ENCODE peak calls at places on chromosomes 4 and X, in ten cellular contexts. One of them, this sample, is unnamed.

GRCh38 chr4:54558889-54559682 is 98.7 kb upstream of the KIT start:
- DNase-seq in activated CD4-positive, alpha-beta T cell treated with anti-CD3 and anti-CD28 coated beads, Interleukin-2, amount 50 U/mL, for 1 hour: no peak
- DNase-seq in NCI-H2171: no peak
- DNase-seq in stimulated activated naive CD4-positive, alpha-beta T cell: no peak
- DNase-seq in Daoy: no peak
- DNase-seq in NCI-H226: no peak
- DNase-seq in NCI-H1417: no peak
- DNase-seq in stimulated activated CD8-positive, alpha-beta memory T cell treated with anti-CD3 and anti-CD28 coated beads, Interleukin-15, amount 100 ng/mL, for 24 hours: no peak
- DNase-seq in LHCN-M2: no peak
- DNase-seq in HTR-8/SVneo: no peak
- DNase-seq in this sample: no peak

GRCh38 chrX:137549846-137550534 is 15.9 kb upstream of the ZIC3 start:
- DNase-seq in NCI-H1417: no peak
- DNase-seq in activated CD4-positive, alpha-beta T cell treated with anti-CD3 and anti-CD28 coated beads, Interleukin-2, amount 50 U/mL, for 1 hour: no peak
- DNase-seq in NCI-H2171: no peak
- DNase-seq in NCI-H226: no peak
- DNase-seq in stimulated activated naive CD4-positive, alpha-beta T cell: no peak
- DNase-seq in Daoy: no peak
- DNase-seq in stimulated activated CD8-positive, alpha-beta memory T cell treated with anti-CD3 and anti-CD28 coated beads, Interleukin-15, amount 100 ng/mL, for 24 hours: no peak
- DNase-seq in HTR-8/SVneo: no peak
- DNase-seq in LHCN-M2: no peak
- DNase-seq in this sample: no peak

GRCh38 chr4:78004270-78004669 is 52.9 kb upstream of the FRAS1 start:
- DNase-seq in Daoy: no peak
- DNase-seq in NCI-H226: peak
- DNase-seq in NCI-H1417: no peak
- DNase-seq in HTR-8/SVneo: no peak
- DNase-seq in LHCN-M2: peak
- DNase-seq in stimulated activated naive CD4-positive, alpha-beta T cell: no peak
- DNase-seq in activated CD4-positive, alpha-beta T cell treated with anti-CD3 and anti-CD28 coated beads, Interleukin-2, amount 50 U/mL, for 1 hour: no peak
- DNase-seq in stimulated activated CD8-positive, alpha-beta memory T cell treated with anti-CD3 and anti-CD28 coated beads, Interleukin-15, amount 100 ng/mL, for 24 hours: no peak
- DNase-seq in NCI-H2171: no peak
- DNase-seq in this sample: no peak

GRCh38 chrX:7987160-7987992 is 60.2 kb upstream of the PNPLA4 start:
- DNase-seq in LHCN-M2: no peak
- DNase-seq in Daoy: no peak
- DNase-seq in NCI-H2171: no peak
- DNase-seq in stimulated activated CD8-positive, alpha-beta memory T cell treated with anti-CD3 and anti-CD28 coated beads, Interleukin-15, amount 100 ng/mL, for 24 hours: no peak
- DNase-seq in HTR-8/SVneo: no peak
- DNase-seq in NCI-H1417: peak
- DNase-seq in stimulated activated naive CD4-positive, alpha-beta T cell: no peak
- DNase-seq in activated CD4-positive, alpha-beta T cell treated with anti-CD3 and anti-CD28 coated beads, Interleukin-2, amount 50 U/mL, for 1 hour: no peak
- DNase-seq in NCI-H226: peak
- DNase-seq in this sample: no peak

GRCh38 chr4:121122661-121123060 is 41.5 kb downstream of the TNIP3 start:
- DNase-seq in NCI-H226: peak
- DNase-seq in LHCN-M2: peak
- DNase-seq in HTR-8/SVneo: no peak
- DNase-seq in NCI-H1417: no peak
- DNase-seq in stimulated activated naive CD4-positive, alpha-beta T cell: no peak
- DNase-seq in NCI-H2171: no peak
- DNase-seq in stimulated activated CD8-positive, alpha-beta memory T cell treated with anti-CD3 and anti-CD28 coated beads, Interleukin-15, amount 100 ng/mL, for 24 hours: no peak
- DNase-seq in activated CD4-positive, alpha-beta T cell treated with anti-CD3 and anti-CD28 coated beads, Interleukin-2, amount 50 U/mL, for 1 hour: no peak
- DNase-seq in Daoy: no peak
- DNase-seq in this sample: no peak

GRCh38 chrX:2498781-2499302 is 1.9 kb downstream of the DHRSX start:
- DNase-seq in Daoy: no peak
- DNase-seq in LHCN-M2: no peak
- DNase-seq in stimulated activated CD8-positive, alpha-beta memory T cell treated with anti-CD3 and anti-CD28 coated beads, Interleukin-15, amount 100 ng/mL, for 24 hours: no peak
- DNase-seq in HTR-8/SVneo: no peak
- DNase-seq in NCI-H2171: no peak
- DNase-seq in stimulated activated naive CD4-positive, alpha-beta T cell: no peak
- DNase-seq in NCI-H1417: no peak
- DNase-seq in activated CD4-positive, alpha-beta T cell treated with anti-CD3 and anti-CD28 coated beads, Interleukin-2, amount 50 U/mL, for 1 hour: no peak
- DNase-seq in NCI-H226: no peak
- DNase-seq in this sample: peak

GRCh38 chr4:153083447-153083921 is 120.8 kb upstream of the TRIM2 start:
- DNase-seq in HTR-8/SVneo: peak
- DNase-seq in Daoy: peak
- DNase-seq in NCI-H2171: peak
- DNase-seq in activated CD4-positive, alpha-beta T cell treated with anti-CD3 and anti-CD28 coated beads, Interleukin-2, amount 50 U/mL, for 1 hour: peak
- DNase-seq in stimulated activated CD8-positive, alpha-beta memory T cell treated with anti-CD3 and anti-CD28 coated beads, Interleukin-15, amount 100 ng/mL, for 24 hours: no peak
- DNase-seq in LHCN-M2: peak
- DNase-seq in NCI-H226: peak
- DNase-seq in NCI-H1417: peak
- DNase-seq in stimulated activated naive CD4-positive, alpha-beta T cell: peak
- DNase-seq in this sample: peak

GRCh38 chr4:17762705-17763104 is 18.7 kb downstream of the FAM184B start:
- DNase-seq in stimulated activated CD8-positive, alpha-beta memory T cell treated with anti-CD3 and anti-CD28 coated beads, Interleukin-15, amount 100 ng/mL, for 24 hours: no peak
- DNase-seq in stimulated activated naive CD4-positive, alpha-beta T cell: no peak
- DNase-seq in LHCN-M2: peak
- DNase-seq in NCI-H2171: no peak
- DNase-seq in NCI-H1417: no peak
- DNase-seq in activated CD4-positive, alpha-beta T cell treated with anti-CD3 and anti-CD28 coated beads, Interleukin-2, amount 50 U/mL, for 1 hour: no peak
- DNase-seq in HTR-8/SVneo: no peak
- DNase-seq in Daoy: no peak
- DNase-seq in NCI-H226: peak
- DNase-seq in this sample: no peak

GRCh38 chr4:142473218-142473959 is 372.7 kb downstream of the INPP4B start:
- DNase-seq in NCI-H226: no peak
- DNase-seq in NCI-H2171: no peak
- DNase-seq in stimulated activated CD8-positive, alpha-beta memory T cell treated with anti-CD3 and anti-CD28 coated beads, Interleukin-15, amount 100 ng/mL, for 24 hours: no peak
- DNase-seq in LHCN-M2: no peak
- DNase-seq in NCI-H1417: peak
- DNase-seq in HTR-8/SVneo: no peak
- DNase-seq in activated CD4-positive, alpha-beta T cell treated with anti-CD3 and anti-CD28 coated beads, Interleukin-2, amount 50 U/mL, for 1 hour: no peak
- DNase-seq in Daoy: peak
- DNase-seq in stimulated activated naive CD4-positive, alpha-beta T cell: no peak
- DNase-seq in this sample: no peak

GRCh38 chrX:38627683-38628082 is 66.3 kb downstream of the TSPAN7 start:
- DNase-seq in NCI-H226: no peak
- DNase-seq in Daoy: peak
- DNase-seq in stimulated activated CD8-positive, alpha-beta memory T cell treated with anti-CD3 and anti-CD28 coated beads, Interleukin-15, amount 100 ng/mL, for 24 hours: no peak
- DNase-seq in LHCN-M2: peak
- DNase-seq in NCI-H2171: no peak
- DNase-seq in stimulated activated naive CD4-positive, alpha-beta T cell: no peak
- DNase-seq in NCI-H1417: no peak
- DNase-seq in activated CD4-positive, alpha-beta T cell treated with anti-CD3 and anti-CD28 coated beads, Interleukin-2, amount 50 U/mL, for 1 hour: no peak
- DNase-seq in HTR-8/SVneo: no peak
- DNase-seq in this sample: no peak

GRCh38 chrX:78746496-78746895 is 1.0 kb upstream of the LPAR4 start:
- DNase-seq in Daoy: no peak
- DNase-seq in stimulated activated naive CD4-positive, alpha-beta T cell: no peak
- DNase-seq in NCI-H226: no peak
- DNase-seq in NCI-H2171: no peak
- DNase-seq in NCI-H1417: no peak
- DNase-seq in LHCN-M2: no peak
- DNase-seq in activated CD4-positive, alpha-beta T cell treated with anti-CD3 and anti-CD28 coated beads, Interleukin-2, amount 50 U/mL, for 1 hour: no peak
- DNase-seq in HTR-8/SVneo: no peak
- DNase-seq in stimulated activated CD8-positive, alpha-beta memory T cell treated with anti-CD3 and anti-CD28 coated beads, Interleukin-15, amount 100 ng/mL, for 24 hours: no peak
- DNase-seq in this sample: no peak

GRCh38 chr4:103934178-103934789 is 214.5 kb upstream of the TACR3 start:
- DNase-seq in Daoy: peak
- DNase-seq in NCI-H1417: peak
- DNase-seq in NCI-H2171: peak
- DNase-seq in NCI-H226: no peak
- DNase-seq in activated CD4-positive, alpha-beta T cell treated with anti-CD3 and anti-CD28 coated beads, Interleukin-2, amount 50 U/mL, for 1 hour: no peak
- DNase-seq in LHCN-M2: peak
- DNase-seq in stimulated activated naive CD4-positive, alpha-beta T cell: no peak
- DNase-seq in HTR-8/SVneo: peak
- DNase-seq in stimulated activated CD8-positive, alpha-beta memory T cell treated with anti-CD3 and anti-CD28 coated beads, Interleukin-15, amount 100 ng/mL, for 24 hours: no peak
- DNase-seq in this sample: no peak

GRCh38 chrX:131802836-131803626 is 220.1 kb upstream of the STK26 start:
- DNase-seq in HTR-8/SVneo: no peak
- DNase-seq in NCI-H226: no peak
- DNase-seq in Daoy: peak
- DNase-seq in stimulated activated CD8-positive, alpha-beta memory T cell treated with anti-CD3 and anti-CD28 coated beads, Interleukin-15, amount 100 ng/mL, for 24 hours: no peak
- DNase-seq in stimulated activated naive CD4-positive, alpha-beta T cell: peak
- DNase-seq in LHCN-M2: no peak
- DNase-seq in NCI-H1417: peak
- DNase-seq in activated CD4-positive, alpha-beta T cell treated with anti-CD3 and anti-CD28 coated beads, Interleukin-2, amount 50 U/mL, for 1 hour: peak
- DNase-seq in NCI-H2171: no peak
- DNase-seq in this sample: no peak

GRCh38 chrX:3680459-3680858 is 33.0 kb downstream of the PRKX start:
- DNase-seq in HTR-8/SVneo: no peak
- DNase-seq in stimulated activated naive CD4-positive, alpha-beta T cell: no peak
- DNase-seq in Daoy: no peak
- DNase-seq in activated CD4-positive, alpha-beta T cell treated with anti-CD3 and anti-CD28 coated beads, Interleukin-2, amount 50 U/mL, for 1 hour: no peak
- DNase-seq in NCI-H2171: no peak
- DNase-seq in NCI-H226: no peak
- DNase-seq in LHCN-M2: no peak
- DNase-seq in NCI-H1417: no peak
- DNase-seq in stimulated activated CD8-positive, alpha-beta memory T cell treated with anti-CD3 and anti-CD28 coated beads, Interleukin-15, amount 100 ng/mL, for 24 hours: no peak
- DNase-seq in this sample: no peak

GRCh38 chr4:158314756-158315487 is 104.6 kb downstream of the TMEM144 start:
- DNase-seq in activated CD4-positive, alpha-beta T cell treated with anti-CD3 and anti-CD28 coated beads, Interleukin-2, amount 50 U/mL, for 1 hour: no peak
- DNase-seq in NCI-H1417: no peak
- DNase-seq in stimulated activated CD8-positive, alpha-beta memory T cell treated with anti-CD3 and anti-CD28 coated beads, Interleukin-15, amount 100 ng/mL, for 24 hours: no peak
- DNase-seq in LHCN-M2: peak
- DNase-seq in Daoy: peak
- DNase-seq in NCI-H226: peak
- DNase-seq in stimulated activated naive CD4-positive, alpha-beta T cell: no peak
- DNase-seq in NCI-H2171: no peak
- DNase-seq in HTR-8/SVneo: peak
- DNase-seq in this sample: no peak

GRCh38 chr4:76984127-76984526 is 34.6 kb downstream of the SEPTIN11 start:
- DNase-seq in NCI-H2171: no peak
- DNase-seq in stimulated activated CD8-positive, alpha-beta memory T cell treated with anti-CD3 and anti-CD28 coated beads, Interleukin-15, amount 100 ng/mL, for 24 hours: no peak
- DNase-seq in LHCN-M2: peak
- DNase-seq in stimulated activated naive CD4-positive, alpha-beta T cell: no peak
- DNase-seq in activated CD4-positive, alpha-beta T cell treated with anti-CD3 and anti-CD28 coated beads, Interleukin-2, amount 50 U/mL, for 1 hour: no peak
- DNase-seq in Daoy: no peak
- DNase-seq in NCI-H1417: no peak
- DNase-seq in NCI-H226: no peak
- DNase-seq in HTR-8/SVneo: no peak
- DNase-seq in this sample: no peak

GRCh38 chrX:76153221-76153620 is 19.6 kb upstream of the PBDC1 start:
- DNase-seq in stimulated activated naive CD4-positive, alpha-beta T cell: no peak
- DNase-seq in activated CD4-positive, alpha-beta T cell treated with anti-CD3 and anti-CD28 coated beads, Interleukin-2, amount 50 U/mL, for 1 hour: no peak
- DNase-seq in LHCN-M2: no peak
- DNase-seq in stimulated activated CD8-positive, alpha-beta memory T cell treated with anti-CD3 and anti-CD28 coated beads, Interleukin-15, amount 100 ng/mL, for 24 hours: no peak
- DNase-seq in NCI-H2171: no peak
- DNase-seq in NCI-H1417: no peak
- DNase-seq in HTR-8/SVneo: no peak
- DNase-seq in NCI-H226: no peak
- DNase-seq in Daoy: no peak
- DNase-seq in this sample: no peak

GRCh38 chr4:73653695-73654106 is 33.5 kb upstream of the RASSF6 start:
- DNase-seq in LHCN-M2: peak
- DNase-seq in activated CD4-positive, alpha-beta T cell treated with anti-CD3 and anti-CD28 coated beads, Interleukin-2, amount 50 U/mL, for 1 hour: no peak
- DNase-seq in stimulated activated CD8-positive, alpha-beta memory T cell treated with anti-CD3 and anti-CD28 coated beads, Interleukin-15, amount 100 ng/mL, for 24 hours: no peak
- DNase-seq in NCI-H2171: peak
- DNase-seq in Daoy: peak
- DNase-seq in NCI-H226: peak
- DNase-seq in stimulated activated naive CD4-positive, alpha-beta T cell: no peak
- DNase-seq in NCI-H1417: peak
- DNase-seq in HTR-8/SVneo: peak
- DNase-seq in this sample: peak

GRCh38 chr4:6671648-6672047 is 22.0 kb upstream of the S100P start:
- DNase-seq in Daoy: no peak
- DNase-seq in NCI-H1417: no peak
- DNase-seq in NCI-H2171: no peak
- DNase-seq in HTR-8/SVneo: no peak
- DNase-seq in LHCN-M2: no peak
- DNase-seq in activated CD4-positive, alpha-beta T cell treated with anti-CD3 and anti-CD28 coated beads, Interleukin-2, amount 50 U/mL, for 1 hour: no peak
- DNase-seq in NCI-H226: peak
- DNase-seq in stimulated activated CD8-positive, alpha-beta memory T cell treated with anti-CD3 and anti-CD28 coated beads, Interleukin-15, amount 100 ng/mL, for 24 hours: no peak
- DNase-seq in stimulated activated naive CD4-positive, alpha-beta T cell: no peak
- DNase-seq in this sample: no peak